ENCODE peak calls at places on chromosomes 2 and 18, in seven cellular contexts. H is ovary, X is A549, R is tibial nerve, U is esophagus muscularis mucosa, Z is GM12878, B is transverse colon. F is an unnamed sample.

GRCh38 chr18:79381811-79382311 is 13.9 kb upstream of the NFATC1 start:
- DNase-seq in H (peak), X (no peak), R (no peak), U (no peak), Z (no peak), B (no peak), F (peak)

GRCh38 chr2:65708129-65708528 is 275.7 kb upstream of the SPRED2 start:
- DNase-seq in H (no peak), X (no peak), R (no peak), U (no peak), Z (no peak), B (no peak), F (no peak)

GRCh38 chr2:172551266-172551665 is 4.6 kb upstream of the PDK1 start:
- DNase-seq in H (no peak), X (no peak), R (no peak), U (no peak), Z (no peak), B (no peak), F (no peak)

GRCh38 chr2:176234216-176234615 is 35.0 kb upstream of the MTX2 start:
- DNase-seq in H (no peak), X (no peak), R (no peak), U (no peak), Z (no peak), B (no peak), F (no peak)

GRCh38 chr2:112189001-112189556 is 50.9 kb downstream of the FBLN7 start:
- DNase-seq in H (no peak), X (no peak), R (no peak), U (peak), Z (no peak), B (no peak), F (no peak)

GRCh38 chr2:203340791-203341487 is 12.7 kb downstream of the ABI2 start:
- DNase-seq in H (no peak), X (peak), R (no peak), U (no peak), Z (no peak), B (no peak), F (no peak)

GRCh38 chr2:51919395-51919794 is 887.5 kb upstream of the NRXN1 start:
- DNase-seq in H (no peak), X (no peak), R (no peak), U (no peak), Z (no peak), B (no peak), F (no peak)

GRCh38 chr18:50507120-50507590 is 52.7 kb upstream of the MAPK4 start:
- DNase-seq in H (peak), X (peak), R (no peak), U (peak), Z (no peak), B (peak), F (peak)

GRCh38 chr2:159615936-159616733 is at the start of gene BAZ2B:
- DNase-seq in H (no peak), X (peak), R (no peak), U (no peak), Z (no peak), B (peak), F (peak)

GRCh38 chr2:207121784-207122183 is 44.0 kb downstream of the KLF7 start:
- DNase-seq in H (no peak), X (no peak), R (no peak), U (no peak), Z (no peak), B (no peak), F (no peak)

GRCh38 chr2:235960716-235961640 is 207.2 kb downstream of the GBX2 start:
- DNase-seq in H (no peak), X (no peak), R (no peak), U (no peak), Z (no peak), B (no peak), F (peak)

GRCh38 chr2:41963661-41964525 is 83.9 kb upstream of the PKDCC start:
- DNase-seq in H (peak), X (no peak), R (no peak), U (no peak), Z (no peak), B (peak), F (peak)

DNA sequence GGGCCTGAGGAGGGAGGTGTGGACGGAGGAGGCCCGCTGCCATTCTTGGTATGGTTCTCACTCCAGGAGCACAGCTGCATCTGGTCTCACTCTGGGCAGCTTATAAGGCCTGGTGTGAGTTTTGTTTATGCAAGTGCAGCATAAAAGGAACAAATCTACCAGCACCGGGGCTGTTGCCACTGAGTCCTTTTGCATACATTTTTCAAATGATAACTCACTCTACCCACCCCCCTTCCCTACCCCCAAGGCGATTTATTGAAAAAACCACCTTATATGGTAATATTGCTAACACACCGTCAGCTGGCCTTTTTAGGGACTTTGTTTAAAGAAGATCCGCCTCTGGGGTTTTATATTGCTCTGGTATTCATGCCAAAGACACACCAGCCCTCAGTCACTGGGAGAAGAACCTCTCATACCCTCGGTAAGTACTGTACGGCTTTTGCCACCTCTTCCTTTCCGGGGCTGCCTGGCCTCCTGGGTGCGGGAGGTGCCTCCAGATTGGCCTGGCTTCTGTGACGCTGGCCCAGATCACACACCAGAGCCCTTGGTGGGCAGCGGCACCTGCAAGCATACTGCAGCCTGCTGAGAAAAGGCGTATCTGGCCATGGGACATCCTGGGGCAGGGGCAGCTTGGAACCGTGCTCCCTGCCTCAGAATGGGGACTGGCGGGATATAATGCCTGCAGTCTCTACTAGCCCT is at the start of gene ACTG2:
- DNase-seq in H (no peak), X (no peak), R (no peak), U (peak), Z (no peak), B (peak), F (peak)
- TF ChIP-seq EP300 in H (no peak), X (no peak), R (no peak), U (no peak), Z (no peak), B (peak), F (peak)

GRCh38 chr18:39205565-39205964 is 1640.0 kb upstream of the CELF4 start:
- DNase-seq in H (no peak), X (no peak), R (no peak), U (no peak), Z (no peak), B (no peak), F (no peak)
- TF ChIP-seq EP300 in H (no peak), X (no peak), R (no peak), U (no peak), Z (no peak), B (no peak), F (no peak)

DNA sequence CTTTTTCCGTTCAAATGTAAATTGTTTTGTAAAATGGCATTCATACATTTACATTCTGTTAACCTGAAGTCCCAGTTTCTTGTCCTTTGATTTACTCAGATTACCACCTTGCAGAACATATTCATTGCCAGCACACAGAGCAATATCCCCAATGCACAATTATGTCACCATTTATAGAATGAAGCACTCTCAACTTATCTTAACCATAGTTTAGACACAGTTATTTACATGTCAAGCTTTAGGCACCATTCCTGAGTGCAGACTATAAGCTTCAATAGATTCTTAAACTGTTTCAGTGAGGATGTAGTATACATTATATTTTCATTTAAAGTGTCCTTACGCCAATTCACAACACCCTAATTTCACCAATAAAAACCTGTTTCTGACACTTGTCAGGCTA is 1977.9 kb downstream of the SUCLG1 start:
- DNase-seq in H (no peak), X (no peak), R (no peak), U (no peak), Z (no peak), B (no peak), F (no peak)
- TF ChIP-seq EP300 in H (no peak), X (no peak), R (no peak), U (no peak), Z (no peak), B (no peak), F (no peak)

GRCh38 chr2:222311978-222312738 is 13.4 kb upstream of the PAX3 start:
- DNase-seq in H (no peak), X (no peak), R (no peak), U (no peak), Z (no peak), B (no peak), F (no peak)

GRCh38 chr2:222313816-222314215 is 15.0 kb upstream of the PAX3 start:
- DNase-seq in H (no peak), X (no peak), R (no peak), U (no peak), Z (no peak), B (no peak), F (no peak)

GRCh38 chr2:222318712-222319575 is 20.1 kb upstream of the PAX3 start:
- DNase-seq in H (no peak), X (no peak), R (no peak), U (no peak), Z (no peak), B (no peak), F (no peak)

GRCh38 chr2:222318026-222318711 is 19.4 kb upstream of the PAX3 start:
- DNase-seq in H (peak), X (peak), R (no peak), U (peak), Z (no peak), B (peak), F (no peak)

DNA sequence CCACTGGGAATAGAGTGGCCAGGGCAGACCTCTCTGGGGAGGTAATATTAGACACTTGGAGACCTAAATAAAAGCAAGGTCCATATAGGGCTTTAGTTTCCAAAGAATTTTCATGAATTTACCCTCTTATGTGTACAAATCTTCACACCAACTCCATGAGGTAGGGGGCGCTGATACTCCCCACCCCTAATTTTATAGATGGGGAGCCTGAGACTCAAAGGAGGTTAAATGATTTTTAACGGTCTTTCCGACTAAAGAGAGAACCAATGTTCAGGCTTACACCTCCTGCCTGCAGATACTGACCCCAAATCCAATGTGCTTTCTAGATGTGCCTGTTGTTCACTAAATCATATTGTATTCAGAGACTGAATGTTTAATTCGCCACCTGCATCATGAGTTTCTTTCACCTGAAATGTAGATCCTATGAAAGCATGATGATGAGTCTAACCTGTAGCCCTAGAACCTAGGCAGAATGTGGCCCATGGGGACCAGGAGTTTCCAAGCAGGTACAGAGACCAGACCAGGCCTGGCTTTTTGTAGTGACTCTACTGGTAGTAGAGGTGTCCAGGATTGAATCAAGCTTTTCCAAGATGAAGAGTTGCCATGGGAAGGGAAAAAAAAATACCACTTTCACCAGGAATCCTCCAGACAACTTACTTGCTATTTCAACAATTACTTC is 16.8 kb upstream of the PAX3 start:
- DNase-seq in H (no peak), X (no peak), R (no peak), U (no peak), Z (no peak), B (no peak), F (no peak)
- TF ChIP-seq EP300 in H (no peak), X (no peak), R (no peak), U (no peak), Z (no peak), B (no peak), F (no peak)

DNA sequence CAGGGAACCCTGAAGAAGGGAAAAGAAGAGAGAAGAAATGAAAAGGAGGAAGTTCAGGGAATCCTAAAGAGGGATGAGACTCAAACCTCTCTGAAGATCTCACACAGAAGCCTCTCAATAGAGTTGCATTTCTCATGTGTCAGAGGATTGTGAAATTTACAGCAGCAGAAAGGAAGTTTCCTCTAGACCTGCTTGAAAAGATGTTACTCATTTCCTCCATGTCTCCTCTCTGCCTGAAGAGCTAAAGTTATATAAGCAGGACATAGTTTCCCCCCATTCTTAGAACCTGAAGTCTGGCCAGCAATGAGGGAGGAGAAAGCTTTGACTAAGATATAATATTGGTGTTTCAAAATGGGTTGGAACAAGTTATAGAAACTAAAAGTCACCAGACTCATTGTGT is 1155.6 kb downstream of the LRP1B start:
- DNase-seq in H (no peak), X (no peak), R (no peak), U (no peak), Z (no peak), B (no peak), F (no peak)
- TF ChIP-seq EP300 in H (no peak), X (no peak), R (no peak), U (no peak), Z (no peak), B (no peak), F (no peak)

GRCh38 chr18:57664600-57665165 is 43.0 kb upstream of the NARS1 start:
- DNase-seq in H (no peak), X (no peak), R (no peak), U (no peak), Z (no peak), B (no peak), F (no peak)

GRCh38 chr18:57668021-57668420 is 46.4 kb upstream of the NARS1 start:
- DNase-seq in H (no peak), X (no peak), R (no peak), U (no peak), Z (no peak), B (no peak), F (no peak)

GRCh38 chr18:57670046-57670445 is 48.4 kb upstream of the NARS1 start:
- DNase-seq in H (no peak), X (no peak), R (no peak), U (no peak), Z (no peak), B (no peak), F (no peak)

GRCh38 chr18:57660961-57661360 is 39.3 kb upstream of the NARS1 start:
- DNase-seq in H (no peak), X (no peak), R (no peak), U (no peak), Z (no peak), B (no peak), F (no peak)

GRCh38 chr18:57666818-57667497 is 45.3 kb upstream of the NARS1 start:
- DNase-seq in H (no peak), X (no peak), R (no peak), U (no peak), Z (no peak), B (no peak), F (no peak)
- TF ChIP-seq EP300 in H (no peak), X (no peak), R (no peak), U (no peak), Z (no peak), B (no peak), F (no peak)

GRCh38 chr2:229408982-229409381 is 137.9 kb upstream of the PID1 start:
- DNase-seq in H (no peak), X (no peak), R (no peak), U (no peak), Z (no peak), B (no peak), F (no peak)

GRCh38 chr2:229409751-229410181 is 138.7 kb upstream of the PID1 start:
- DNase-seq in H (no peak), X (no peak), R (no peak), U (no peak), Z (no peak), B (no peak), F (no peak)

GRCh38 chr2:229410312-229410711 is 139.2 kb upstream of the PID1 start:
- DNase-seq in H (no peak), X (no peak), R (no peak), U (no peak), Z (no peak), B (no peak), F (peak)

GRCh38 chr2:229408356-229408755 is 137.3 kb upstream of the PID1 start:
- DNase-seq in H (no peak), X (peak), R (peak), U (no peak), Z (no peak), B (peak), F (peak)

GRCh38 chr2:229407170-229407569 is 136.1 kb upstream of the PID1 start:
- DNase-seq in H (peak), X (peak), R (peak), U (no peak), Z (no peak), B (peak), F (peak)
- TF ChIP-seq EP300 in H (peak), X (no peak), R (peak), U (no peak), Z (no peak), B (no peak), F (no peak)